ENCODE peak calls at places on chromosomes 3 and 15, in seven cellular contexts. One of them, this sample, is unnamed.

GRCh38 chr15:95025924-95026728 is 794.8 kb downstream of the MCTP2 start:
- DNase-seq in mucosa of descending colon: no peak
- DNase-seq in GM12878: no peak
- DNase-seq in fibroblast of lung: peak
- DNase-seq in glutamatergic neuron: peak
- DNase-seq in AG10803: peak
- DNase-seq in GM10248: no peak
- DNase-seq in this sample: peak

GRCh38 chr3:153835540-153835939 is 285.6 kb upstream of the ARHGEF26 start:
- DNase-seq in mucosa of descending colon: no peak
- DNase-seq in GM12878: no peak
- DNase-seq in fibroblast of lung: no peak
- DNase-seq in glutamatergic neuron: no peak
- DNase-seq in AG10803: no peak
- DNase-seq in GM10248: peak
- DNase-seq in this sample: no peak

GRCh38 chr3:58540176-58540863 is 3.3 kb upstream of the ACOX2 start:
- DNase-seq in mucosa of descending colon: no peak
- DNase-seq in GM12878: no peak
- DNase-seq in fibroblast of lung: no peak
- DNase-seq in glutamatergic neuron: no peak
- DNase-seq in AG10803: no peak
- DNase-seq in GM10248: no peak
- DNase-seq in this sample: no peak

GRCh38 chr3:20776717-20777116 is 590.7 kb upstream of the SGO1 start:
- DNase-seq in mucosa of descending colon: no peak
- DNase-seq in GM12878: no peak
- DNase-seq in fibroblast of lung: no peak
- DNase-seq in glutamatergic neuron: no peak
- DNase-seq in AG10803: peak
- DNase-seq in GM10248: no peak
- DNase-seq in this sample: no peak

GRCh38 chr3:55897573-55898224 is 410.6 kb upstream of the WNT5A start:
- DNase-seq in mucosa of descending colon: no peak
- DNase-seq in GM12878: no peak
- DNase-seq in fibroblast of lung: peak
- DNase-seq in glutamatergic neuron: no peak
- DNase-seq in AG10803: no peak
- DNase-seq in GM10248: no peak
- DNase-seq in this sample: no peak

GRCh38 chr15:72838311-72838731 is 54.8 kb upstream of the ADPGK start:
- DNase-seq in mucosa of descending colon: no peak
- DNase-seq in GM12878: no peak
- DNase-seq in fibroblast of lung: peak
- DNase-seq in glutamatergic neuron: no peak
- DNase-seq in AG10803: peak
- DNase-seq in GM10248: no peak
- DNase-seq in this sample: no peak

GRCh38 chr3:112582242-112582874 is 20.5 kb downstream of the SLC35A5 start:
- DNase-seq in mucosa of descending colon: no peak
- DNase-seq in GM12878: no peak
- DNase-seq in fibroblast of lung: peak
- DNase-seq in glutamatergic neuron: peak
- DNase-seq in AG10803: peak
- DNase-seq in GM10248: no peak
- DNase-seq in this sample: no peak

GRCh38 chr15:89385596-89386242 is 51.1 kb upstream of the POLG start:
- DNase-seq in mucosa of descending colon: no peak
- DNase-seq in GM12878: no peak
- DNase-seq in fibroblast of lung: peak
- DNase-seq in glutamatergic neuron: no peak
- DNase-seq in AG10803: no peak
- DNase-seq in GM10248: no peak
- DNase-seq in this sample: no peak

GRCh38 chr3:189275852-189276251 is 104.1 kb downstream of the TPRG1 start:
- DNase-seq in mucosa of descending colon: no peak
- DNase-seq in GM12878: no peak
- DNase-seq in fibroblast of lung: no peak
- DNase-seq in glutamatergic neuron: no peak
- DNase-seq in AG10803: no peak
- DNase-seq in GM10248: no peak
- DNase-seq in this sample: no peak

GRCh38 chr3:189275182-189275581 is 103.4 kb downstream of the TPRG1 start:
- DNase-seq in mucosa of descending colon: no peak
- DNase-seq in GM12878: no peak
- DNase-seq in fibroblast of lung: no peak
- DNase-seq in glutamatergic neuron: no peak
- DNase-seq in AG10803: no peak
- DNase-seq in GM10248: no peak
- DNase-seq in this sample: no peak

GRCh38 chr3:189270248-189270832 is 98.6 kb downstream of the TPRG1 start:
- DNase-seq in mucosa of descending colon: peak
- DNase-seq in GM12878: no peak
- DNase-seq in fibroblast of lung: peak
- DNase-seq in glutamatergic neuron: peak
- DNase-seq in AG10803: peak
- DNase-seq in GM10248: peak
- DNase-seq in this sample: peak

GRCh38 chr3:189273736-189274135 is 102.0 kb downstream of the TPRG1 start:
- DNase-seq in mucosa of descending colon: no peak
- DNase-seq in GM12878: no peak
- DNase-seq in fibroblast of lung: no peak
- DNase-seq in glutamatergic neuron: no peak
- DNase-seq in AG10803: no peak
- DNase-seq in GM10248: no peak
- DNase-seq in this sample: no peak

DNA sequence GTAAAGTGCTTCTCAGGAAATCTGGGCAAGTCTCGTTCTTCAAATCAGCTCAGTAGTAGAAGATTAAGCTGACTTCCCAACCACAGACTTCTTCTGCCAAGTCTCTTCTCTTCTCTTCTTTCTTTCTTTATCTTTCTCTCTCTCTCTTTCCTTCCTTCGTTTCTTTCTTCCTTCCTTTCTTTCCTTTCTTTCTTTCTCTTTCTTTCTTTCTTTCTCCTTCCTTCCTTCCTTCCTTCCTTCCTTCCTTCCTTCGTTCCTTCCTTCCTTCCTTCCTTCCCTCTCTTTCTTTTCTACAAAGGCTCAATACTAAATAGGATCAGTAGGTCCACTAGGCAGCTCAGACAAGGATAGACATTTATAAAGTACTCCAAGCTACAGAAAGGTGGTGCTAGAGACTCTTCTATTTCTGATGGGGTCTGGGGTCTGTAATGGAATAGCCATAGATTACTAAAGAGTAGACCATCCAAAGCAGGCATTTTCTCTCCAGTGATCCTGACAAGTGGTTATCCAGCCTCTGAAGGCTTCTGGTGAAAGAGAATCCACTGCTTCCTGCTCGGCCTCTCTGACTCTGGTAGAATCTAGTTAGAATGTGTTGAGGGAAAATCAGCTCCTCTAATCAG is 100.8 kb downstream of the TPRG1 start:
- DNase-seq in mucosa of descending colon: no peak
- DNase-seq in GM12878: no peak
- DNase-seq in fibroblast of lung: no peak
- DNase-seq in glutamatergic neuron: no peak
- DNase-seq in AG10803: no peak
- DNase-seq in GM10248: no peak
- DNase-seq in this sample: no peak
- TF ChIP-seq CTCF in mucosa of descending colon: no peak
- TF ChIP-seq CTCF in GM12878: peak
- TF ChIP-seq CTCF in fibroblast of lung: peak
- TF ChIP-seq CTCF in glutamatergic neuron: peak
- TF ChIP-seq CTCF in AG10803: peak
- TF ChIP-seq CTCF in GM10248: peak
- TF ChIP-seq CTCF in this sample: peak

GRCh38 chr3:185353823-185354614 is 8.9 kb upstream of the MAP3K13 start:
- DNase-seq in mucosa of descending colon: no peak
- DNase-seq in GM12878: peak
- DNase-seq in fibroblast of lung: peak
- DNase-seq in glutamatergic neuron: peak
- DNase-seq in AG10803: peak
- DNase-seq in GM10248: peak
- DNase-seq in this sample: peak
- TF ChIP-seq CTCF in mucosa of descending colon: peak
- TF ChIP-seq CTCF in GM12878: peak
- TF ChIP-seq CTCF in fibroblast of lung: peak
- TF ChIP-seq CTCF in glutamatergic neuron: peak
- TF ChIP-seq CTCF in AG10803: peak
- TF ChIP-seq CTCF in GM10248: peak
- TF ChIP-seq CTCF in this sample: peak

GRCh38 chr3:117407317-117407716 is 697.7 kb downstream of the TUSC7 start:
- DNase-seq in mucosa of descending colon: no peak
- DNase-seq in GM12878: no peak
- DNase-seq in fibroblast of lung: peak
- DNase-seq in glutamatergic neuron: no peak
- DNase-seq in AG10803: peak
- DNase-seq in GM10248: peak
- DNase-seq in this sample: no peak
- TF ChIP-seq CTCF in mucosa of descending colon: no peak
- TF ChIP-seq CTCF in GM12878: peak
- TF ChIP-seq CTCF in fibroblast of lung: peak
- TF ChIP-seq CTCF in glutamatergic neuron: peak
- TF ChIP-seq CTCF in AG10803: peak
- TF ChIP-seq CTCF in GM10248: peak
- TF ChIP-seq CTCF in this sample: peak

GRCh38 chr3:168752339-168752738 is 656.6 kb upstream of the GOLIM4 start:
- DNase-seq in mucosa of descending colon: no peak
- DNase-seq in GM12878: no peak
- DNase-seq in fibroblast of lung: no peak
- DNase-seq in glutamatergic neuron: no peak
- DNase-seq in AG10803: no peak
- DNase-seq in GM10248: no peak
- DNase-seq in this sample: no peak
- TF ChIP-seq CTCF in mucosa of descending colon: no peak
- TF ChIP-seq CTCF in GM12878: no peak
- TF ChIP-seq CTCF in fibroblast of lung: no peak
- TF ChIP-seq CTCF in glutamatergic neuron: no peak
- TF ChIP-seq CTCF in AG10803: no peak
- TF ChIP-seq CTCF in GM10248: no peak
- TF ChIP-seq CTCF in this sample: no peak

GRCh38 chr15:100265641-100266035 is 76.1 kb downstream of the ADAMTS17 start:
- DNase-seq in mucosa of descending colon: no peak
- DNase-seq in GM12878: no peak
- DNase-seq in fibroblast of lung: no peak
- DNase-seq in glutamatergic neuron: no peak
- DNase-seq in AG10803: no peak
- DNase-seq in GM10248: no peak
- DNase-seq in this sample: no peak
- TF ChIP-seq CTCF in mucosa of descending colon: no peak
- TF ChIP-seq CTCF in GM12878: no peak
- TF ChIP-seq CTCF in fibroblast of lung: no peak
- TF ChIP-seq CTCF in glutamatergic neuron: no peak
- TF ChIP-seq CTCF in AG10803: no peak
- TF ChIP-seq CTCF in GM10248: no peak
- TF ChIP-seq CTCF in this sample: no peak

GRCh38 chr3:37308247-37308646 is 133.9 kb upstream of the LRRFIP2 start:
- DNase-seq in mucosa of descending colon: no peak
- DNase-seq in GM12878: no peak
- DNase-seq in fibroblast of lung: peak
- DNase-seq in glutamatergic neuron: no peak
- DNase-seq in AG10803: peak
- DNase-seq in GM10248: peak
- DNase-seq in this sample: no peak
- TF ChIP-seq CTCF in mucosa of descending colon: no peak
- TF ChIP-seq CTCF in GM12878: peak
- TF ChIP-seq CTCF in fibroblast of lung: peak
- TF ChIP-seq CTCF in glutamatergic neuron: peak
- TF ChIP-seq CTCF in AG10803: peak
- TF ChIP-seq CTCF in GM10248: peak
- TF ChIP-seq CTCF in this sample: peak

GRCh38 chr3:187722206-187722612 is 19.9 kb upstream of the RTP2 start:
- DNase-seq in mucosa of descending colon: no peak
- DNase-seq in GM12878: no peak
- DNase-seq in fibroblast of lung: no peak
- DNase-seq in glutamatergic neuron: no peak
- DNase-seq in AG10803: no peak
- DNase-seq in GM10248: no peak
- DNase-seq in this sample: no peak
- TF ChIP-seq CTCF in mucosa of descending colon: no peak
- TF ChIP-seq CTCF in GM12878: no peak
- TF ChIP-seq CTCF in fibroblast of lung: no peak
- TF ChIP-seq CTCF in glutamatergic neuron: peak
- TF ChIP-seq CTCF in AG10803: no peak
- TF ChIP-seq CTCF in GM10248: no peak
- TF ChIP-seq CTCF in this sample: peak

DNA sequence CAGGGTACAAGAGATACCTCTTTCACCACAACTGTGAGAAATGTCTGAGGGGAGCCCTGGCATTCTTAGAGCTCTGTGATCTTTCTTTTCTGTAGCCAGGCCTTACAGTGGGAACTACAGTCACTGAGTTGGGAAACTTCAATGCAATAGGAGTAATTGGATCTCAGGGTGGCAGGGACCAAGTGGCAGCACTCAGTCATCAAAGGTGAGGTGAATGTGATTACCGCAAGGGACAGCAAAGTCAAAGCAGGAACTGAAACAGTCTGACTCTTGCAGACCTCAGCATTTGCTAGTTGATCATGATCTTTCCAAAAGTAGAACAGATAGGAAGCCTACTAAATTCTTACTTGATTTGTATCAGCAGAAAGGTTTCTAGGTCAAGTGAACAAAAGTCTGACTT is 7.3 kb upstream of the MCF2L2 start:
- DNase-seq in mucosa of descending colon: no peak
- DNase-seq in GM12878: peak
- DNase-seq in fibroblast of lung: no peak
- DNase-seq in glutamatergic neuron: no peak
- DNase-seq in AG10803: no peak
- DNase-seq in GM10248: peak
- DNase-seq in this sample: no peak
- TF ChIP-seq CTCF in mucosa of descending colon: no peak
- TF ChIP-seq CTCF in GM12878: peak
- TF ChIP-seq CTCF in fibroblast of lung: no peak
- TF ChIP-seq CTCF in glutamatergic neuron: no peak
- TF ChIP-seq CTCF in AG10803: no peak
- TF ChIP-seq CTCF in GM10248: no peak
- TF ChIP-seq CTCF in this sample: no peak

DNA sequence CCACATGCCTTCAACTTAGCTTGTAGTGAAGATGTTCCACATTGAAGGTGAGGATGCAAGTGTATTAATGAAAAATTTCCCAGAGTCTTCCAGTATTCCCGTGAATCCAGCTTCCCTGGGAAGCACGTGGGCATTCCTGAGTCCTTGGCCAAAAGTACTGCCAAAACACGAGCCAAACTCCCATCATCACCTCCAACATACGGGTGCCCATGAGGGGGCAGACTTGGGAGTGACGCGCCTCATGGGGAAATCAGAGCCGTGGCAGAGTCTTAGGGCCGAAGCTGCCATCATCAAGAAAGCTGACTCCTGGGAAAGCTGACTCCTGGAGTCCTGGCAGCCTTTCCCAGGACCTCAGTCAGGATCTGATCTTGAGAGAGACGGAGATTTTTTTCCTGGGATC is 20.1 kb upstream of the TM2D3 start:
- DNase-seq in mucosa of descending colon: no peak
- DNase-seq in GM12878: no peak
- DNase-seq in fibroblast of lung: no peak
- DNase-seq in glutamatergic neuron: no peak
- DNase-seq in AG10803: no peak
- DNase-seq in GM10248: no peak
- DNase-seq in this sample: no peak
- TF ChIP-seq CTCF in mucosa of descending colon: no peak
- TF ChIP-seq CTCF in GM12878: no peak
- TF ChIP-seq CTCF in fibroblast of lung: no peak
- TF ChIP-seq CTCF in glutamatergic neuron: no peak
- TF ChIP-seq CTCF in AG10803: no peak
- TF ChIP-seq CTCF in GM10248: no peak
- TF ChIP-seq CTCF in this sample: no peak